ENCODE peak calls at places on chromosomes 5 and 9, in ten cellular contexts. One of them, this sample, is unnamed.

GRCh38 chr5:16493261-16493660 is 27.7 kb upstream of the ZNF622 start:
- DNase-seq in A549: no peak
- DNase-seq in IMR-90: no peak
- DNase-seq in uterus: no peak
- DNase-seq in gastrocnemius medialis: no peak
- DNase-seq in lower leg skin: no peak
- DNase-seq in spleen: no peak
- DNase-seq in heart left ventricle: no peak
- DNase-seq in stomach: no peak
- DNase-seq in transverse colon: no peak
- DNase-seq in this sample: no peak

GRCh38 chr9:121476156-121476555 is 23.5 kb downstream of the GGTA1 start:
- DNase-seq in stomach: no peak
- DNase-seq in uterus: no peak
- DNase-seq in transverse colon: no peak
- DNase-seq in gastrocnemius medialis: no peak
- DNase-seq in heart left ventricle: no peak
- DNase-seq in IMR-90: no peak
- DNase-seq in spleen: no peak
- DNase-seq in A549: no peak
- DNase-seq in lower leg skin: no peak
- DNase-seq in this sample: no peak

GRCh38 chr5:168109441-168109840 is 182.0 kb upstream of the WWC1 start:
- DNase-seq in transverse colon: no peak
- DNase-seq in uterus: no peak
- DNase-seq in IMR-90: no peak
- DNase-seq in heart left ventricle: no peak
- DNase-seq in gastrocnemius medialis: no peak
- DNase-seq in spleen: no peak
- DNase-seq in lower leg skin: no peak
- DNase-seq in stomach: no peak
- DNase-seq in A549: no peak
- DNase-seq in this sample: no peak

GRCh38 chr9:88803551-88804288 is 187.5 kb upstream of the S1PR3 start:
- DNase-seq in transverse colon: no peak
- DNase-seq in stomach: no peak
- DNase-seq in heart left ventricle: no peak
- DNase-seq in IMR-90: peak
- DNase-seq in A549: no peak
- DNase-seq in spleen: no peak
- DNase-seq in gastrocnemius medialis: no peak
- DNase-seq in lower leg skin: no peak
- DNase-seq in uterus: no peak
- DNase-seq in this sample: no peak

GRCh38 chr5:108900668-108901067 is 153.0 kb downstream of the FER start:
- DNase-seq in lower leg skin: no peak
- DNase-seq in A549: no peak
- DNase-seq in transverse colon: no peak
- DNase-seq in uterus: no peak
- DNase-seq in gastrocnemius medialis: no peak
- DNase-seq in spleen: no peak
- DNase-seq in heart left ventricle: no peak
- DNase-seq in IMR-90: peak
- DNase-seq in stomach: no peak
- DNase-seq in this sample: no peak

GRCh38 chr9:128688501-128689292 is at the start of gene SET:
- DNase-seq in A549: peak
- DNase-seq in stomach: peak
- DNase-seq in lower leg skin: peak
- DNase-seq in uterus: peak
- DNase-seq in spleen: peak
- DNase-seq in gastrocnemius medialis: peak
- DNase-seq in IMR-90: peak
- DNase-seq in transverse colon: peak
- DNase-seq in heart left ventricle: peak
- DNase-seq in this sample: peak

GRCh38 chr5:145511351-145511750 is 323.8 kb downstream of the PRELID2 start:
- DNase-seq in heart left ventricle: no peak
- DNase-seq in uterus: no peak
- DNase-seq in A549: no peak
- DNase-seq in lower leg skin: no peak
- DNase-seq in gastrocnemius medialis: no peak
- DNase-seq in IMR-90: peak
- DNase-seq in stomach: no peak
- DNase-seq in spleen: no peak
- DNase-seq in transverse colon: no peak
- DNase-seq in this sample: no peak

GRCh38 chr5:179762079-179762780 is 29.6 kb downstream of the MAML1 start:
- DNase-seq in spleen: no peak
- DNase-seq in A549: peak
- DNase-seq in heart left ventricle: no peak
- DNase-seq in transverse colon: peak
- DNase-seq in stomach: no peak
- DNase-seq in uterus: no peak
- DNase-seq in lower leg skin: no peak
- DNase-seq in gastrocnemius medialis: no peak
- DNase-seq in IMR-90: no peak
- DNase-seq in this sample: no peak

GRCh38 chr5:92674322-92674721 is 906.7 kb downstream of the NR2F1-AS1 start:
- DNase-seq in A549: no peak
- DNase-seq in lower leg skin: no peak
- DNase-seq in IMR-90: no peak
- DNase-seq in spleen: no peak
- DNase-seq in gastrocnemius medialis: no peak
- DNase-seq in transverse colon: no peak
- DNase-seq in uterus: no peak
- DNase-seq in stomach: no peak
- DNase-seq in heart left ventricle: no peak
- DNase-seq in this sample: no peak

GRCh38 chr9:107784235-107784958 is 294.8 kb upstream of the KLF4 start:
- DNase-seq in stomach: no peak
- DNase-seq in uterus: peak
- DNase-seq in transverse colon: no peak
- DNase-seq in spleen: peak
- DNase-seq in A549: peak
- DNase-seq in lower leg skin: peak
- DNase-seq in IMR-90: peak
- DNase-seq in gastrocnemius medialis: peak
- DNase-seq in heart left ventricle: peak
- DNase-seq in this sample: peak

GRCh38 chr9:94443039-94443722 is 111.7 kb upstream of the PCAT7 start:
- DNase-seq in gastrocnemius medialis: no peak
- DNase-seq in heart left ventricle: no peak
- DNase-seq in transverse colon: no peak
- DNase-seq in spleen: no peak
- DNase-seq in stomach: no peak
- DNase-seq in IMR-90: no peak
- DNase-seq in uterus: no peak
- DNase-seq in A549: no peak
- DNase-seq in lower leg skin: no peak
- DNase-seq in this sample: no peak

GRCh38 chr9:105007143-105007542 is 79.2 kb upstream of the ABCA1 start:
- DNase-seq in IMR-90: peak
- DNase-seq in lower leg skin: peak
- DNase-seq in heart left ventricle: no peak
- DNase-seq in spleen: no peak
- DNase-seq in gastrocnemius medialis: no peak
- DNase-seq in A549: peak
- DNase-seq in transverse colon: peak
- DNase-seq in stomach: no peak
- DNase-seq in uterus: no peak
- DNase-seq in this sample: peak

GRCh38 chr5:107129051-107129450 is 541.7 kb downstream of the EFNA5 start:
- DNase-seq in IMR-90: peak
- DNase-seq in spleen: no peak
- DNase-seq in uterus: no peak
- DNase-seq in gastrocnemius medialis: no peak
- DNase-seq in heart left ventricle: no peak
- DNase-seq in stomach: no peak
- DNase-seq in transverse colon: no peak
- DNase-seq in lower leg skin: no peak
- DNase-seq in A549: no peak
- DNase-seq in this sample: no peak

GRCh38 chr5:180640301-180640764 is 9.1 kb downstream of the FLT4 start:
- DNase-seq in transverse colon: no peak
- DNase-seq in IMR-90: no peak
- DNase-seq in uterus: peak
- DNase-seq in lower leg skin: no peak
- DNase-seq in stomach: no peak
- DNase-seq in spleen: peak
- DNase-seq in gastrocnemius medialis: no peak
- DNase-seq in A549: no peak
- DNase-seq in heart left ventricle: peak
- DNase-seq in this sample: no peak

GRCh38 chr9:91843623-91844111 is 106.4 kb downstream of the ROR2 start:
- DNase-seq in uterus: peak
- DNase-seq in A549: no peak
- DNase-seq in stomach: peak
- DNase-seq in heart left ventricle: no peak
- DNase-seq in gastrocnemius medialis: no peak
- DNase-seq in IMR-90: no peak
- DNase-seq in lower leg skin: no peak
- DNase-seq in transverse colon: no peak
- DNase-seq in spleen: peak
- DNase-seq in this sample: no peak

DNA sequence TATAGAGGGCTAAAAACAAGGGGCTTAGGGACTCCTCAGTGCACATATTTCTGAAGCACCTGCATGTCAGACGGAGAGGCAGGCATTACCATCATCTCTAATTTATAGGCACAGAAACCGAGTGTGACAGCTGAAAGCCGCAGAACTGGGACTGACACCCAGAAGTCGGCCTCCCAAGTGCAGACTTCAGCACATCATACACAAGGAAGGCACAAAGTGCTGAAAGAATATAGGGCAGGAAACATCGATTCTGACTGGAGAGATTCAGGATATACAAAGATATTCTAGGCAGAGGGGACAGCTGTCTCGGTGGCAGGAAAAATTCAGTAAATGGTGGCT is 11.2 kb downstream of the MRPS27 start:
- DNase-seq in heart left ventricle: no peak
- DNase-seq in uterus: no peak
- DNase-seq in A549: no peak
- DNase-seq in spleen: no peak
- DNase-seq in transverse colon: no peak
- DNase-seq in lower leg skin: no peak
- DNase-seq in gastrocnemius medialis: no peak
- DNase-seq in IMR-90: no peak
- DNase-seq in stomach: no peak
- DNase-seq in this sample: no peak
- TF ChIP-seq POLR2A in heart left ventricle: no peak
- TF ChIP-seq POLR2A in uterus: no peak
- TF ChIP-seq POLR2A in A549: no peak
- TF ChIP-seq POLR2A in spleen: no peak
- TF ChIP-seq POLR2A in transverse colon: no peak
- TF ChIP-seq POLR2A in lower leg skin: no peak
- TF ChIP-seq POLR2A in gastrocnemius medialis: no peak
- TF ChIP-seq POLR2A in IMR-90: no peak
- TF ChIP-seq POLR2A in stomach: no peak
- TF ChIP-seq POLR2A in this sample: no peak

GRCh38 chr5:66144799-66145390 is 795 bp downstream of the SREK1 start:
- DNase-seq in uterus: no peak
- DNase-seq in lower leg skin: no peak
- DNase-seq in IMR-90: no peak
- DNase-seq in spleen: no peak
- DNase-seq in gastrocnemius medialis: peak
- DNase-seq in transverse colon: no peak
- DNase-seq in A549: no peak
- DNase-seq in heart left ventricle: no peak
- DNase-seq in stomach: no peak
- DNase-seq in this sample: no peak
- TF ChIP-seq POLR2A in uterus: no peak
- TF ChIP-seq POLR2A in lower leg skin: no peak
- TF ChIP-seq POLR2A in IMR-90: no peak
- TF ChIP-seq POLR2A in spleen: peak
- TF ChIP-seq POLR2A in gastrocnemius medialis: no peak
- TF ChIP-seq POLR2A in transverse colon: no peak
- TF ChIP-seq POLR2A in A549: no peak
- TF ChIP-seq POLR2A in heart left ventricle: no peak
- TF ChIP-seq POLR2A in stomach: no peak
- TF ChIP-seq POLR2A in this sample: no peak

GRCh38 chr5:172807766-172808311 is 26.2 kb upstream of the ERGIC1 start:
- DNase-seq in uterus: no peak
- DNase-seq in transverse colon: no peak
- DNase-seq in A549: peak
- DNase-seq in spleen: no peak
- DNase-seq in gastrocnemius medialis: no peak
- DNase-seq in IMR-90: no peak
- DNase-seq in heart left ventricle: no peak
- DNase-seq in stomach: no peak
- DNase-seq in lower leg skin: no peak
- DNase-seq in this sample: no peak

GRCh38 chr5:172805018-172805683 is 28.9 kb upstream of the ERGIC1 start:
- DNase-seq in spleen: no peak
- DNase-seq in lower leg skin: no peak
- DNase-seq in transverse colon: no peak
- DNase-seq in uterus: no peak
- DNase-seq in IMR-90: no peak
- DNase-seq in A549: no peak
- DNase-seq in stomach: no peak
- DNase-seq in heart left ventricle: no peak
- DNase-seq in gastrocnemius medialis: no peak
- DNase-seq in this sample: no peak

GRCh38 chr5:172809774-172810173 is 24.3 kb upstream of the ERGIC1 start:
- DNase-seq in lower leg skin: no peak
- DNase-seq in A549: no peak
- DNase-seq in uterus: no peak
- DNase-seq in heart left ventricle: no peak
- DNase-seq in transverse colon: no peak
- DNase-seq in gastrocnemius medialis: no peak
- DNase-seq in stomach: no peak
- DNase-seq in spleen: no peak
- DNase-seq in IMR-90: no peak
- DNase-seq in this sample: no peak

GRCh38 chr5:172805736-172806255 is 28.3 kb upstream of the ERGIC1 start:
- DNase-seq in heart left ventricle: no peak
- DNase-seq in lower leg skin: no peak
- DNase-seq in uterus: no peak
- DNase-seq in A549: no peak
- DNase-seq in gastrocnemius medialis: no peak
- DNase-seq in IMR-90: no peak
- DNase-seq in stomach: no peak
- DNase-seq in spleen: peak
- DNase-seq in transverse colon: no peak
- DNase-seq in this sample: no peak

GRCh38 chr5:172806897-172807672 is 27.0 kb upstream of the ERGIC1 start:
- DNase-seq in A549: peak
- DNase-seq in spleen: peak
- DNase-seq in stomach: peak
- DNase-seq in heart left ventricle: peak
- DNase-seq in gastrocnemius medialis: peak
- DNase-seq in transverse colon: peak
- DNase-seq in lower leg skin: peak
- DNase-seq in IMR-90: peak
- DNase-seq in uterus: peak
- DNase-seq in this sample: peak
- TF ChIP-seq POLR2A in A549: peak
- TF ChIP-seq POLR2A in spleen: peak
- TF ChIP-seq POLR2A in stomach: no peak
- TF ChIP-seq POLR2A in heart left ventricle: peak
- TF ChIP-seq POLR2A in gastrocnemius medialis: peak
- TF ChIP-seq POLR2A in transverse colon: peak
- TF ChIP-seq POLR2A in lower leg skin: peak
- TF ChIP-seq POLR2A in IMR-90: no peak
- TF ChIP-seq POLR2A in uterus: peak
- TF ChIP-seq POLR2A in this sample: peak

GRCh38 chr9:124860582-124861341 is 995 bp downstream of the RPL35 start:
- DNase-seq in gastrocnemius medialis: no peak
- DNase-seq in IMR-90: no peak
- DNase-seq in transverse colon: no peak
- DNase-seq in A549: no peak
- DNase-seq in lower leg skin: no peak
- DNase-seq in heart left ventricle: no peak
- DNase-seq in uterus: no peak
- DNase-seq in spleen: no peak
- DNase-seq in stomach: no peak
- DNase-seq in this sample: no peak
- TF ChIP-seq POLR2A in gastrocnemius medialis: no peak
- TF ChIP-seq POLR2A in IMR-90: no peak
- TF ChIP-seq POLR2A in transverse colon: no peak
- TF ChIP-seq POLR2A in A549: no peak
- TF ChIP-seq POLR2A in lower leg skin: no peak
- TF ChIP-seq POLR2A in heart left ventricle: no peak
- TF ChIP-seq POLR2A in uterus: no peak
- TF ChIP-seq POLR2A in spleen: no peak
- TF ChIP-seq POLR2A in stomach: no peak
- TF ChIP-seq POLR2A in this sample: no peak

This sample was measured in H54.